ENCODE peak calls at places on chromosomes 3 and 15, in four cellular contexts. G is ovary, Q is esophagus squamous epithelium, W is spleen. R is an unnamed sample.

GRCh38 chr15:48144889-48145288 is 24.1 kb downstream of the SLC24A5 start:
- DNase-seq in G (no peak), Q (no peak), W (no peak), R (no peak)

GRCh38 chr15:41022487-41023090 is 69.3 kb downstream of the CHAC1 start:
- DNase-seq in G (peak), Q (no peak), W (no peak), R (no peak)

GRCh38 chr3:189902230-189903186 is 218.2 kb downstream of the P3H2 start:
- DNase-seq in G (no peak), Q (no peak), W (no peak), R (no peak)

GRCh38 chr15:76840830-76841460 is 64.2 kb downstream of the SCAPER start:
- DNase-seq in G (no peak), Q (no peak), W (no peak), R (no peak)

GRCh38 chr15:70109982-70110381 is 12.3 kb upstream of the TLE3 start:
- DNase-seq in G (no peak), Q (no peak), W (no peak), R (no peak)

GRCh38 chr15:35595656-35596055 is 49.7 kb upstream of the DPH6 start:
- DNase-seq in G (no peak), Q (no peak), W (no peak), R (no peak)

GRCh38 chr3:113516115-113516505 is 1.2 kb upstream of the SPICE1 start:
- DNase-seq in G (peak), Q (no peak), W (no peak), R (no peak)

GRCh38 chr3:150146891-150147761 is 176.4 kb upstream of the PFN2 start:
- DNase-seq in G (peak), Q (no peak), W (no peak), R (no peak)

GRCh38 chr3:100402150-100402706 is 889 bp downstream of the LNP1 start:
- DNase-seq in G (no peak), Q (no peak), W (no peak), R (no peak)

GRCh38 chr3:151228291-151229125 is 25.5 kb upstream of the GPR171 start:
- DNase-seq in G (no peak), Q (no peak), W (no peak), R (no peak)

DNA sequence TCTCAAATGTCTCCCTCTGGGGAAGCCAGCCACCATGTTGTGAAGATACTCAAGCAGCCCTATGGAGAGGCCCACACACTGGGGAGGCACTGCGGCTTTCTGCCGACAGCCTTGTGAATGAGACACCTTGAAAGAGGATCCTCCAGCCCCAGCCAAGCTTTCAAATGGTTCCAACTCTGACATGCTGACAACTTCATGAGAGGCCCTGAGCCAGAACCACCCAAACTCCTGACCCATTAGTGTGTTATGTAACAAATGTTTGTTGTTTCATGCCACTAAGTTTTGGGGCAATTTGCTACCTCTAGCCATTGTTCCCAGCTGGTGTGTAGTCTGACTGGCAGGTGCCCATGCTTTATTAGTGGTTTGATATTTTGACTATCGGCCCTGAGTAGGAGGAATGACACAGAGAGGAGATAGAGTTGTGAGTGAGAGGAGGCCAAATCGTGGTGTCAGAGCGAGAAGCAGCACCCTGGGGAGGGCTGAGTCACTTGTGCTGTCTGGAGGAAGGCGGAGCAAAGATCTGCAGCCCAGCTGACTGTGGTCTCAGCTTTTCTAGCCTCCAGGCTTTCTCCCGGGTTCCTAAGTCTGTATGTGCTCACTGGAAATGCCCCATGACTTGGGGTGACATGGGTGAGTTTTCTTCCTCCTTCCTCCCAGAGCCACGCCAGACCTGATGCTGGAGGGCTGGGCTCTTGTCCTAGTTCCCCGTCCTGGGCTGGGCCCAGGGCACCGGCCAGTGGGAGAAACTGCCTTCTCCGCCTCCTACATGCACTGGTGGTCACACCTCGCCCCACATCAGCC is 56.8 kb upstream of the BLM start:
- DNase-seq in G (peak), Q (peak), W (peak), R (peak)
- TF ChIP-seq POLR2A in G (no peak), Q (peak), W (no peak), R (no peak)

GRCh38 chr3:78918361-78919020 is 849.3 kb downstream of the ROBO1 start:
- DNase-seq in G (no peak), Q (no peak), W (no peak), R (no peak)
- TF ChIP-seq CTCF in G (no peak), Q (no peak), W (no peak), R (no peak)

DNA sequence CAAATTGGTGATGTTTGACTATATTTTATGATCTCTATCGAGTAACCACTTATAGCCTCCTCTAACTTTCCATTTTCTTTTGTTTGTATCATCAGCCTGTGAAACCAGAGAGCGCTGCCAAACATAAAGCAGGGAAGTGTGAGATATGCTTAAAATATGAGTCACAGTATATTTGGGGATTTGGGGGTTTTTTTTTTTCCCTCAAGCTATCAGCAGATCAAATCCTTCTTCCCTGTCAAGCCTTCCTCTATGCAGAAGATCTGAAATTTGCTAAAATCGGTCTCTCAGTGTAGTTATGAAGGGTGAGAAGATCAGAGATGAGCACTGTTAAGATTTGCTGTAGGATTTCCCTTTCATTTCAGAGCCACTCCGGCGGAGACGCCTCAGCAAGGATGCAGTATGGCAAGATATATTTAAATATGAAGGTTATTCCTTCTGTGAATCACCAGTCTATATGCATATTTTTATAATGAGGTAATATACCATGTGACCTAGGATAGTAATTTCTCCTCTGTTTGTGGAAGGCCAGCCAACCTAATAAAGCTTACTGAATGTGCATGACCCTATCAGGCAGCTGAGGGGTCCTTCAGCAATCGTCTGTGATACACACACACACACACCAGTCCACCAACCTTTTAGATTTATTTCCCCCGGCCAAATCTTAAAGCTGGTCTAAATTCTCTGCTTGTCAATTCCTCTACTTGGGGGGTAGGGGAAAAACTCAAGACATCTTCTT is 474.1 kb downstream of the FOXP1 start:
- DNase-seq in G (no peak), Q (no peak), W (no peak), R (no peak)
- TF ChIP-seq POLR2A in G (no peak), Q (no peak), W (no peak), R (no peak)

DNA sequence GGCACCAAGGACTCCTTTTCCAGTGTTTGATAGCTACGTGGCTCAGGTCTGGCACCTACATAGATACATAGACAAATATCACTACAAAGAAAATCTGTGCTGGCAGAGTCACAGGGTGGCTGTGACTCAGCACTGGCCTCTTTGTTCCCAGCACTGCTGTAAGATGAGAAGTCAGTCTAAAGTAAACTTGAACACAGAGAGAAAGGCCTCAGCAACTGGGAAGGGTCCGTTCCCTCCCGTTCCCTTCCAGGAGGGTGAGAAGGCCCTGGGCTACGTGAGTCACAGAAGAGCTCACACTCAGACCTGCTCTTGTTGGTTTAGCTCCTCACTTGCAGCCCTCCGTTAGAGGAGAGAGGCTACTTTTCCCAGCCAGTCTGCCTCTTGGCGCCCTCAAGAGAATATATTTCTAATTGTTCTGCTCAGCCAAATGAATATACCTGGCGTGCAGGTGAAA is 23.1 kb downstream of the ANXA2 start:
- DNase-seq in G (no peak), Q (no peak), W (no peak), R (peak)
- TF ChIP-seq CTCF in G (no peak), Q (no peak), W (no peak), R (no peak)

GRCh38 chr3:9914011-9914410 is 2.9 kb upstream of the IL17RC start:
- DNase-seq in G (no peak), Q (no peak), W (no peak), R (peak)

GRCh38 chr3:9913601-9914000 is 3.3 kb upstream of the IL17RC start:
- DNase-seq in G (no peak), Q (no peak), W (no peak), R (peak)

GRCh38 chr3:9914559-9915251 is 2.2 kb upstream of the IL17RC start:
- DNase-seq in G (no peak), Q (no peak), W (peak), R (no peak)

GRCh38 chr3:9911863-9912262 is 5.0 kb upstream of the IL17RC start:
- DNase-seq in G (no peak), Q (no peak), W (peak), R (no peak)

DNA sequence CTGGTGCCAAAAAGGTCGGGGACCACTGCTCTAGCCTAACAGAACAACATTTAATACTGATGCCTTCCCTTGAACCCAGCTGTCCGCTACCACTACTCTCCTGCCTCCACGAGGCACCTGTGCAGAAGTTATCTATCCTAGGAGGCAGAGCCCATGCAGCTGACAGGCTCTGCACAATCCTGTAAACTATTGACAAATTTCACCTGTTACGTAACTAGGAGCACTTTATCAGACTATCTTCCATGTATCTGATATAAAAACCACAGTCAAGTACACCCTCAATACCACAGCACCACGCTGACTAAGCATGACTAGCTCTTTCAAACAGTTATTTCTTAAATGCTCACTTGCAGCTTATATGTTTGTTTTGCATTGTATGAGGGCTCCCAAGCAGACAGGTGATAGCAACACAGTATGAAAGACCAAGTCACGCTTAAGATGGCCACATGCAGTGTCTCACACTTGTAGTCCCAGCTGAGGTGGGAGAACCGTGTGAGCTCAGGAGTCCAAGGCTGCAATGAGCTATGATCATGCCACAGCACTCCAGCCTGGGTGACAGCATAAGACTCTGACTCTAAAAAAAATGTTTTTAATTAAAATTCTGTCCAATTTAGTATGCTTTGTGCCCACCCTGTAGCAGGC is 4.5 kb upstream of the IL17RC start:
- DNase-seq in G (no peak), Q (no peak), W (no peak), R (no peak)
- TF ChIP-seq POLR2A in G (no peak), Q (no peak), W (no peak), R (no peak)

GRCh38 chr3:135760581-135760980 is 204.9 kb upstream of the PPP2R3A start:
- DNase-seq in G (no peak), Q (no peak), W (no peak), R (no peak)

GRCh38 chr3:135766113-135766512 is 199.4 kb upstream of the PPP2R3A start:
- DNase-seq in G (no peak), Q (no peak), W (no peak), R (no peak)

GRCh38 chr3:135758961-135759360 is 206.6 kb upstream of the PPP2R3A start:
- DNase-seq in G (no peak), Q (no peak), W (no peak), R (no peak)

GRCh38 chr3:135759651-135760050 is 205.9 kb upstream of the PPP2R3A start:
- DNase-seq in G (no peak), Q (no peak), W (no peak), R (no peak)

GRCh38 chr3:135762188-135762853 is 203.2 kb upstream of the PPP2R3A start:
- DNase-seq in G (no peak), Q (no peak), W (no peak), R (no peak)
- TF ChIP-seq CTCF in G (no peak), Q (no peak), W (no peak), R (no peak)

GRCh38 chr15:84750583-84751092 is 2.2 kb downstream of the ZNF592 start:
- DNase-seq in G (no peak), Q (no peak), W (no peak), R (no peak)

GRCh38 chr15:84752195-84752594 is 3.8 kb downstream of the ZNF592 start:
- DNase-seq in G (no peak), Q (no peak), W (no peak), R (no peak)

GRCh38 chr15:84747423-84748273 is 744 bp upstream of the ZNF592 start:
- DNase-seq in G (peak), Q (peak), W (peak), R (peak)

GRCh38 chr15:84749111-84749991 is 959 bp downstream of the ZNF592 start:
- DNase-seq in G (peak), Q (no peak), W (peak), R (no peak)

GRCh38 chr15:84748274-84749110 is at the start of gene ZNF592:
- DNase-seq in G (peak), Q (no peak), W (peak), R (peak)
- TF ChIP-seq POLR2A in G (peak), Q (peak), W (no peak), R (no peak)

DNA sequence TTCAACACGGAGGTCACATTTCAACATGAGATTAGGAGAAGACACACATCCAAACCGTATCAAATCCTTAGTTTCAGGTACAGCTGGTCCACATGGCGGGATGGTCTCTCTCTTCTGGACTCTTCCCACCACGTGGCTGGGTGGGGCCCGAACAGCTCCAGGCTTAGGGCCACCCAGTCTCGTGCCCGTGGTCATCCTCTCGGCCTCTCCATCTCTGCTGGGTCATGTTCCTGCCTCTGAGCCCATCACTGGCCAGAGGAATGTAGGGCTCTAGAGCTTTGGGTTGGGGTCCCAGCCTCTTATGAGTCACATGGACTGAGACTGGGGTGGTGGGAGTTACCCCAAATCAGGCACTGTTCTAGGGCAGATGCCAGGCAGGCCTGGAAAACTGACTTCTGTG is 12.2 kb downstream of the SYNM start:
- DNase-seq in G (no peak), Q (no peak), W (no peak), R (no peak)
- TF ChIP-seq CTCF in G (no peak), Q (no peak), W (no peak), R (no peak)

R was measured in breast epithelium.